ENCODE peak calls at places on chromosome 6, in six cellular contexts. Y is activated T-helper 1 cell treated with anti-CD3 and anti-CD28 coated beads, Interleukin-12 subunit alpha, Interleukin-12 subunit beta, Interleukin-2, Interleukin-4 antibody, amounts not matched to agents 30 ng/mL and 10 ng/mL and 1 ng/mL, durations not matched to agents 14 hours and 24 hours and 36 hours; L is left ventricle myocardium inferior; M is glutamatergic neuron; Q is cardiac fibroblast; D is caudate nucleus. A is an unnamed sample.

GRCh38 chr6:138805431-138805830 is 9.5 kb downstream of the ECT2L start:
- DNase-seq in L (peak), M (no peak), Q (peak), Y (no peak), D (no peak), A (no peak)

GRCh38 chr6:119620846-119621570 is 271.4 kb upstream of the MAN1A1 start:
- DNase-seq in D (no peak), Y (no peak), Q (peak), L (no peak), M (no peak), A (no peak)

GRCh38 chr6:4647414-4648365 is 128.5 kb upstream of the CDYL start:
- DNase-seq in D (peak), Y (no peak), Q (peak), M (peak), L (peak), A (peak)

GRCh38 chr6:112298816-112299281 is 44.5 kb upstream of the LAMA4 start:
- DNase-seq in D (no peak), Q (peak), M (no peak), Y (no peak), L (no peak), A (no peak)

GRCh38 chr6:156977527-156978291 is 200.5 kb downstream of the ARID1B start:
- DNase-seq in M (no peak), Y (no peak), D (no peak), Q (peak), L (no peak), A (no peak)

GRCh38 chr6:152143359-152143758 is 335.9 kb downstream of the ESR1 start:
- DNase-seq in M (peak), D (no peak), L (no peak), Q (no peak), Y (no peak), A (no peak)

GRCh38 chr6:142444800-142445405 is 143.1 kb downstream of the ADGRG6 start:
- DNase-seq in D (no peak), Y (no peak), L (no peak), M (no peak), Q (no peak), A (no peak)

GRCh38 chr6:161901740-161902426 is 628.0 kb upstream of the AGPAT4 start:
- DNase-seq in D (no peak), L (no peak), M (no peak), Y (no peak), Q (no peak), A (no peak)

GRCh38 chr6:146289816-146290588 is 253.6 kb upstream of the RAB32 start:
- DNase-seq in Q (peak), D (no peak), L (no peak), M (no peak), Y (no peak), A (no peak)

GRCh38 chr6:114169763-114170162 is 173.1 kb downstream of the HS3ST5 start:
- DNase-seq in M (no peak), L (no peak), D (no peak), Q (no peak), Y (no peak), A (no peak)

GRCh38 chr6:166029506-166029905 is 138.1 kb downstream of the TBXT start:
- DNase-seq in L (no peak), D (no peak), M (no peak), Y (no peak), Q (peak), A (no peak)

GRCh38 chr6:119535332-119535731 is 185.8 kb upstream of the MAN1A1 start:
- DNase-seq in L (no peak), M (no peak), Y (no peak), Q (no peak), D (no peak), A (no peak)

GRCh38 chr6:168007592-168008338 is 10.3 kb downstream of the KIF25 start:
- DNase-seq in D (no peak), Q (peak), L (no peak), Y (no peak), M (no peak), A (no peak)

GRCh38 chr6:3211681-3212080 is 15.8 kb downstream of the TUBB2B start:
- DNase-seq in Y (no peak), L (no peak), M (no peak), Q (no peak), D (peak), A (peak)

GRCh38 chr6:117200067-117200466 is 65.3 kb upstream of the VGLL2 start:
- DNase-seq in L (peak), D (no peak), Q (no peak), M (no peak), Y (no peak), A (no peak)

GRCh38 chr6:33082702-33083101 is 6.9 kb downstream of the HLA-DPB1 start:
- DNase-seq in L (peak), Y (no peak), D (no peak), Q (peak), M (peak), A (no peak)

GRCh38 chr6:169035381-169036280 is 218.0 kb downstream of the THBS2 start:
- DNase-seq in M (no peak), D (no peak), L (no peak), Q (peak), Y (no peak), A (no peak)

GRCh38 chr6:142302427-142303190 is 802 bp downstream of the ADGRG6 start:
- DNase-seq in Q (no peak), L (no peak), M (no peak), D (no peak), Y (no peak), A (no peak)